ENCODE peak calls at places on chromosomes 2 and 18, in five cellular contexts. K is chondrocyte, M is lower leg skin, S is mucosa of descending colon, B is fibroblast of mammary gland. O is an unnamed sample.

GRCh38 chr2:16813593-16813992 is 148.0 kb upstream of the CYRIA start:
- DNase-seq in K (no peak), S (no peak), M (no peak), B (no peak), O (no peak)

GRCh38 chr2:40095003-40095402 is 315.9 kb upstream of the THUMPD2 start:
- DNase-seq in S (no peak), M (no peak), B (peak), K (no peak), O (no peak)

GRCh38 chr2:42196403-42197267 is 27.5 kb downstream of the EML4 start:
- DNase-seq in S (no peak), K (no peak), M (peak), B (peak), O (no peak)

GRCh38 chr2:112807233-112807807 is 23.0 kb upstream of the IL1A start:
- DNase-seq in M (no peak), S (no peak), K (no peak), B (no peak), O (no peak)

GRCh38 chr2:109454764-109455394 is 158.9 kb downstream of the SEPTIN10 start:
- DNase-seq in M (no peak), K (no peak), B (no peak), S (no peak), O (no peak)

GRCh38 chr2:33322099-33322498 is 154.3 kb upstream of the RASGRP3 start:
- DNase-seq in S (no peak), M (no peak), K (no peak), B (peak), O (no peak)

GRCh38 chr2:185522472-185522871 is 216.1 kb upstream of the FSIP2 start:
- DNase-seq in K (no peak), B (no peak), S (no peak), M (no peak), O (no peak)

GRCh38 chr2:1731963-1732768 is 12.1 kb downstream of the PXDN start:
- DNase-seq in K (peak), S (peak), M (no peak), B (peak), O (no peak)

GRCh38 chr2:10400568-10400977 is 47.6 kb downstream of the ODC1 start:
- DNase-seq in B (no peak), M (no peak), K (no peak), S (no peak), O (no peak)

GRCh38 chr2:46171996-46172546 is 125.1 kb upstream of the EPAS1 start:
- DNase-seq in B (no peak), K (no peak), M (no peak), S (no peak), O (no peak)
- TF ChIP-seq CTCF in B (no peak), K (peak), M (no peak), S (no peak), O (no peak)

GRCh38 chr18:45571714-45572113 is 43.6 kb upstream of the SLC14A2 start:
- DNase-seq in K (no peak), M (no peak), B (no peak), S (no peak), O (no peak)
- TF ChIP-seq CTCF in K (peak), M (no peak), B (peak), S (no peak), O (no peak)

GRCh38 chr2:82796132-82796531 is 1662.9 kb downstream of the SUCLG1 start:
- DNase-seq in K (no peak), M (no peak), B (no peak), S (no peak), O (no peak)

GRCh38 chr2:82789886-82790276 is 1669.2 kb downstream of the SUCLG1 start:
- DNase-seq in M (no peak), S (no peak), B (no peak), K (no peak), O (no peak)

GRCh38 chr2:82795446-82795845 is 1663.6 kb downstream of the SUCLG1 start:
- DNase-seq in K (no peak), B (peak), M (no peak), S (no peak), O (no peak)

GRCh38 chr2:82790277-82791021 is 1668.6 kb downstream of the SUCLG1 start:
- DNase-seq in K (no peak), M (no peak), B (no peak), S (no peak), O (no peak)

GRCh38 chr2:82792316-82792715 is 1666.8 kb downstream of the SUCLG1 start:
- DNase-seq in M (no peak), K (no peak), B (no peak), S (no peak), O (no peak)
- TF ChIP-seq CTCF in M (no peak), K (no peak), B (no peak), S (no peak), O (no peak)

DNA sequence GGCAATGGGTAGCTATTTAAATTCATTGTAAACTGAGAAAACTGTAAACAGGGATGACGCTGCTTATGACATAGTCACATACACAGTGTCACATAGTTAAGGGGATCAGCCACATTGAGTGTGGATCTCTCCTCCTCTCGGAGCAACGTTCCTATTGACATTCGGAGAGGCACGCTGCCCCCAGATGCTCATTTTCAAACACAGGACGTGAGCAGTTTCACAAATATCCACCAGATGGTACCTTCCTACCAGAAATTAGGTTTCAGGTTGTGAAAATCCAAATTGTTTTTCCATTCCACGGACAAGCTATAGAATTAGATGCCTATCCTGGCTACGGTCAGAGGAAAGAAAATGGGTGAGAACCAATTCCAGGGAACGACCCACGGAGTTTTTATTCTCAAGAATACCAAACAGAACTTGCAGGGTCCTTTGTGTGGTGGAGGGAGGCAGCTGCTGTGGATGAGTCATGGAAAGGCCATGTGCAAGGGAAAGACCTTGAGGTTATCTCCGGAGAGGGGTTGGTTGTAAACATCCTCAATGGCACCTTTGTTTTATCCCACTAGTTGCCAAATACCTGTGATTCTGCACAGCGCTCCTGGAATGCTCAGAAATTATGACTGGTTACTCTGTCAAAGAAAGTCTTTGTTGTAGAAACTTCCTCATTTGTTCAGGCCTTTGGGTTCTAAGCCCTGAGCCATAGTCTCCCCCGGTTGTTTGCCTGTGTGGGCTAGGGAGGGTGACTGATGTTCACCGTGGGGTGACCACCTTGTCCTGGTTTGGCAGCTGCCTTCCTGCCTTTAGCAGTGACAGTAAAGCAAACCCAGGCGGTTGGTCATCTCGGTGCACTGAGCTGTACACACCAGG is 88.0 kb downstream of the ACTR3 start:
- DNase-seq in S (peak), B (peak), K (no peak), M (no peak), O (no peak)
- TF ChIP-seq CTCF in S (no peak), B (peak), K (peak), M (no peak), O (no peak)

GRCh38 chr2:58448845-58449244 is 207.7 kb upstream of the FANCL start:
- DNase-seq in K (no peak), S (no peak), M (no peak), B (no peak), O (no peak)

GRCh38 chr2:58447586-58447985 is 206.5 kb upstream of the FANCL start:
- DNase-seq in S (no peak), M (no peak), K (no peak), B (no peak), O (no peak)

GRCh38 chr2:58449286-58450010 is 208.3 kb upstream of the FANCL start:
- DNase-seq in M (no peak), K (no peak), B (no peak), S (no peak), O (no peak)

GRCh38 chr2:58448065-58448507 is 207.0 kb upstream of the FANCL start:
- DNase-seq in B (peak), K (no peak), M (no peak), S (peak), O (no peak)
- TF ChIP-seq CTCF in B (peak), K (peak), M (no peak), S (no peak), O (no peak)

GRCh38 chr18:20971886-20972267 is 139.7 kb downstream of the ROCK1 start:
- DNase-seq in S (no peak), B (peak), M (no peak), K (no peak), O (no peak)
- TF ChIP-seq CTCF in S (no peak), B (peak), M (no peak), K (peak), O (peak)

GRCh38 chr2:26432856-26433255 is 31.1 kb downstream of the DRC1 start:
- DNase-seq in B (no peak), K (no peak), M (no peak), S (no peak), O (no peak)

GRCh38 chr2:26442707-26443106 is 35.2 kb downstream of the OTOF start:
- DNase-seq in B (no peak), M (no peak), K (no peak), S (no peak), O (no peak)

GRCh38 chr2:26438926-26439325 is 37.2 kb downstream of the DRC1 start:
- DNase-seq in M (no peak), B (no peak), S (no peak), K (no peak), O (no peak)

GRCh38 chr2:26435106-26435505 is 33.4 kb downstream of the DRC1 start:
- DNase-seq in B (no peak), S (no peak), M (no peak), K (no peak), O (no peak)

GRCh38 chr2:26438526-26438925 is 36.8 kb downstream of the DRC1 start:
- DNase-seq in S (no peak), B (peak), K (no peak), M (no peak), O (no peak)
- TF ChIP-seq CTCF in S (no peak), B (peak), K (no peak), M (no peak), O (no peak)

DNA sequence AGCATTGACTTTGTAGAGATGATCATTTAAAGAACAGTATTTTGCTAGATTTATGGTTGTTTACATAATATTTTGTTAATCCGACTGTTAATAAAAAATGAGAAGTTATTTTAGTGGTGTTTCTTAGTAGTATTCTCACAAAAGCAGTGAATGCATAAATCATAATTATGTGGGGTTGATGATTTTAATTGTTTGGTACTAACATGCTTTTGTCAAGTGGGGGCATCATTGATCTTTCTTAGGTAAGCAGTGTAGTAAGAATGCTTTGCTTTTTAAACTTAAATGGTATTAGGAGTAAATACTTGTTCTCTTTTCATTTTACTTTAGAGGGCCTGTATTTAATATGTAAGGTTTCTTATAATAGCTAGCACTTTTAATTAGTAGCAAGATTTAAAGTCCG is 109.2 kb upstream of the OTX1 start:
- DNase-seq in B (no peak), S (no peak), M (no peak), K (no peak), O (no peak)
- TF ChIP-seq CTCF in B (no peak), S (no peak), M (no peak), K (peak), O (no peak)

O was measured in natural killer cell.